ENCODE peak calls at places on chromosomes 1 and 21, in seven cellular contexts. S, P, Y, V, B, A and F are unnamed samples.

GRCh38 chr1:105865546-105865945 is 1190.9 kb upstream of the PRMT6 start:
- DNase-seq in S (no peak), Y (no peak), A (no peak), B (no peak), V (no peak), P (no peak), F (no peak)

GRCh38 chr1:99573431-99574217 is 72.3 kb upstream of the PALMD start:
- DNase-seq in P (no peak), A (no peak), B (no peak), V (no peak), Y (no peak), S (no peak), F (no peak)

GRCh38 chr21:34878940-34879339 is 170.2 kb downstream of the RUNX1 start:
- DNase-seq in S (no peak), A (no peak), B (peak; percentile 12), Y (no peak), V (no peak), P (no peak), F (no peak)

GRCh38 chr21:36072453-36073167 is 2.8 kb downstream of the CBR1 start:
- DNase-seq in S (no peak), V (no peak), Y (no peak), P (no peak), B (no peak), A (no peak), F (no peak)

GRCh38 chr1:110487676-110488075 is 31.3 kb downstream of the KCNA10 start:
- DNase-seq in V (no peak), Y (no peak), P (no peak), S (no peak), B (no peak), A (no peak), F (no peak)

GRCh38 chr1:216140650-216141547 is 282.3 kb downstream of the USH2A start:
- DNase-seq in V (no peak), P (no peak), A (no peak), Y (no peak), S (no peak), B (no peak), F (no peak)

GRCh38 chr1:26630634-26631033 is 65.2 kb upstream of the ARID1A start:
- DNase-seq in Y (no peak), S (no peak), P (no peak), A (no peak), V (no peak), B (no peak), F (no peak)

GRCh38 chr1:16168622-16169021 is 12.8 kb upstream of the EPHA2 start:
- DNase-seq in A (no peak), V (no peak), Y (no peak), S (no peak), P (no peak), B (no peak), F (no peak)

GRCh38 chr1:36351222-36351977 is 28.0 kb upstream of the EVA1B start:
- DNase-seq in S (no peak), A (no peak), P (no peak), Y (no peak), B (peak; percentile 91), V (no peak), F (no peak)

GRCh38 chr1:208298593-208299233 is 54.5 kb upstream of the PLXNA2 start:
- DNase-seq in B (no peak), A (no peak), P (no peak), Y (no peak), S (peak; percentile 75), V (no peak), F (peak; percentile 94)

GRCh38 chr1:27542463-27543273 is 52.7 kb upstream of the WASF2 start:
- DNase-seq in B (peak; percentile 95), A (no peak), P (peak; percentile 82), V (no peak), Y (no peak), S (no peak), F (no peak)

GRCh38 chr1:246753670-246754535 is 29.7 kb downstream of the SCCPDH start:
- DNase-seq in Y (peak; percentile 9), B (peak; percentile 11), A (peak; percentile 86), S (peak; percentile 44), V (no peak), P (peak; percentile 64), F (peak; percentile 61)

GRCh38 chr1:154862927-154863701 is 7.0 kb downstream of the KCNN3 start:
- DNase-seq in Y (no peak), P (no peak), A (no peak), B (no peak), V (no peak), S (no peak), F (no peak)

GRCh38 chr1:110234691-110235090 is 24.6 kb downstream of the KCNC4 start:
- DNase-seq in P (no peak), V (no peak), B (no peak), Y (no peak), A (no peak), S (no peak), F (no peak)

GRCh38 chr21:37339527-37339889 is 27.1 kb upstream of the DYRK1A start:
- DNase-seq in B (no peak), P (no peak), V (no peak), S (no peak), A (no peak), Y (no peak), F (no peak)

GRCh38 chr21:15309721-15310120 is 244.9 kb upstream of the NRIP1 start:
- DNase-seq in B (no peak), V (no peak), P (no peak), Y (no peak), S (no peak), A (peak; percentile 81), F (no peak)

GRCh38 chr1:30416221-30416820 is 307.1 kb downstream of the MATN1 start:
- DNase-seq in S (no peak), V (no peak), Y (no peak), P (no peak), B (no peak), A (peak; percentile 70), F (no peak)

GRCh38 chr1:8941906-8942305 is 3.8 kb upstream of the CA6 start:
- DNase-seq in V (no peak), Y (no peak), S (no peak), P (no peak), A (no peak), B (peak; percentile 78), F (no peak)

GRCh38 chr21:39663066-39663465 is 50.3 kb downstream of the B3GALT5 start:
- DNase-seq in B (no peak), P (no peak), V (no peak), S (no peak), Y (no peak), A (no peak), F (no peak)

GRCh38 chr21:42347601-42348327 is 3.0 kb downstream of the TFF2 start:
- DNase-seq in S (no peak), P (no peak), B (no peak), A (peak; percentile 67), Y (no peak), V (no peak), F (no peak)